ENCODE peak calls at places on chromosomes 4 and X, in four cellular contexts. B, L, Z and Y are unnamed samples.

GRCh38 chr4:67396008-67396407 is 149.3 kb downstream of the CENPC start:
- DNase-seq in B (no peak), L (no peak), Z (no peak), Y (no peak)

GRCh38 chrX:150544222-150544787 is 24.1 kb upstream of the MTM1 start:
- DNase-seq in Z (peak), B (peak), L (peak), Y (no peak)

GRCh38 chr4:118086334-118086733 is 52.0 kb downstream of the NDST3 start:
- DNase-seq in L (no peak), Z (no peak), B (no peak), Y (no peak)

GRCh38 chrX:17860811-17861495 is at the start of gene RAI2:
- DNase-seq in B (peak), L (no peak), Z (no peak), Y (no peak)

GRCh38 chr4:56757270-56757746 is 64.2 kb downstream of the SPINK2 start:
- DNase-seq in Z (no peak), B (no peak), L (peak), Y (no peak)

GRCh38 chr4:181517521-181517920 is 725.7 kb upstream of the TENM3 start:
- DNase-seq in B (no peak), L (no peak), Z (no peak), Y (no peak)

GRCh38 chr4:31023109-31023508 is 302.9 kb downstream of the PCDH7 start:
- DNase-seq in L (no peak), Z (no peak), B (no peak), Y (no peak)

GRCh38 chr4:99078931-99079624 is 9.5 kb downstream of the ADH5 start:
- DNase-seq in L (no peak), Z (no peak), B (no peak), Y (no peak)

GRCh38 chrX:133254666-133255065 is 36.5 kb upstream of the TFDP3 start:
- DNase-seq in B (no peak), L (no peak), Z (peak), Y (no peak)

GRCh38 chr4:29277381-29277780 is 1442.8 kb upstream of the PCDH7 start:
- DNase-seq in L (no peak), B (no peak), Z (no peak), Y (no peak)

GRCh38 chrX:65607070-65607742 is 60.2 kb upstream of the MSN start:
- DNase-seq in B (no peak), L (no peak), Z (no peak), Y (no peak)

GRCh38 chr4:38917481-38918025 is 49.9 kb downstream of the FAM114A1 start:
- DNase-seq in L (no peak), Z (no peak), B (no peak), Y (no peak)

GRCh38 chrX:16462912-16463311 is 187.0 kb upstream of the S100G start:
- DNase-seq in Z (no peak), B (no peak), L (no peak), Y (no peak)

GRCh38 chr4:112172180-112172579 is 26.9 kb downstream of the FAM241A start:
- DNase-seq in Z (no peak), B (no peak), L (no peak), Y (no peak)

GRCh38 chrX:17022205-17022604 is 75.7 kb downstream of the REPS2 start:
- DNase-seq in Z (no peak), L (no peak), B (no peak), Y (no peak)

GRCh38 chr4:38306482-38307071 is 346.4 kb downstream of the PTTG2 start:
- DNase-seq in L (no peak), Z (no peak), B (no peak), Y (no peak)

GRCh38 chr4:4776934-4777333 is 82.5 kb upstream of the MSX1 start:
- DNase-seq in B (no peak), Z (no peak), L (no peak), Y (no peak)

GRCh38 chrX:130110379-130111219 is at the start of gene ELF4:
- DNase-seq in B (peak), Z (no peak), L (peak), Y (no peak)

GRCh38 chr4:175916636-175917351 is 104.7 kb upstream of the GPM6A start:
- DNase-seq in L (no peak), B (no peak), Z (no peak), Y (no peak)

GRCh38 chrX:108439434-108439883 is at the start of gene COL4A5:
- DNase-seq in L (peak), Z (peak), B (peak), Y (peak)

GRCh38 chr4:78904143-78904542 is 35.1 kb downstream of the PAQR3 start:
- DNase-seq in Z (no peak), L (no peak), B (no peak), Y (no peak)

GRCh38 chr4:176690716-176691115 is 102.0 kb downstream of the VEGFC start:
- DNase-seq in L (no peak), Z (no peak), B (no peak), Y (no peak)

GRCh38 chrX:14056201-14056600 is 26.5 kb upstream of the GEMIN8 start:
- DNase-seq in L (no peak), B (no peak), Z (no peak), Y (no peak)
- TF ChIP-seq PHF8 in L (no peak), B (no peak), Z (no peak), Y (no peak)

GRCh38 chr4:40003986-40004385 is 26.3 kb upstream of the PDS5A start:
- DNase-seq in B (peak), L (no peak), Z (no peak), Y (no peak)
- TF ChIP-seq PHF8 in B (no peak), L (no peak), Z (no peak), Y (no peak)

DNA sequence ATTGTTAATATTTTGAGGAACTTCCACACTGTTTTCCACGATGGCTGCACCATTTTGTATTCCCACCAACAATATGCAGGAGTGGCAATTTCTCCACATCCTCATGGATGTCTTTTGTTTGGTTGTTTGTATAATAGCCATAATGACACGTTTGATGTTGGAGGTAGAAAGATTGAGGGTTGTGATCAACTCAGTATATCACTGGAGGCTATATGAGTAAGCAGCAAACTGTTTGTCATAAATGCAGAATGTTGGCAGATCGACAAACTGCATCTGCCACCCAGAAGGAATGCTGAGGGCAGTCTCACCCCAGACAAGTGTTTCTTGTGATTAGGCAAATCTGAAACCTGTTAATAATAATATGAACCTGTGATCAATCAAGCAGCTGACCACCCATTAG is 243.9 kb upstream of the WDFY3 start:
- DNase-seq in L (no peak), Z (no peak), B (no peak), Y (no peak)
- TF ChIP-seq PHF8 in L (no peak), Z (no peak), B (no peak), Y (no peak)

DNA sequence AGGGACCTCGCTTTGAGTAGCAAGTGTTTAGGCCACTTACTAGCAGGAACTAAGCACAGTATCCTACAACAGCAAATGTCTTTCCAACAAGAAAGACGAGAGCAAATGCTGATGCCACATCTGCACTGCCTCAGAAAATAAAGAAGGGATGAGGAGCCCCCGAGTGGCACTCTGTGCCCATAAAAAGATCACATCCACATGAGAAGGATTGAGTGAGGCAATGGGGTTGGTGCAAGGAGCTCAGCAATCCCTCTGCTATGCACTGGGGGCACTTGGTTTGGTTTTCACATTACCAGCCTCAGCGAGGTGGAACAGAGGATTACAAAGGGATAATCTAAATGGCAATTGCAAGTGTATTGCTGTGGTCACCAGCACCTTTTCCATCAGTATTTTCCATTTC is 252.8 kb upstream of the SLC7A11 start:
- DNase-seq in L (peak), Z (peak), B (no peak), Y (peak)
- TF ChIP-seq PHF8 in L (no peak), Z (no peak), B (no peak), Y (no peak)

DNA sequence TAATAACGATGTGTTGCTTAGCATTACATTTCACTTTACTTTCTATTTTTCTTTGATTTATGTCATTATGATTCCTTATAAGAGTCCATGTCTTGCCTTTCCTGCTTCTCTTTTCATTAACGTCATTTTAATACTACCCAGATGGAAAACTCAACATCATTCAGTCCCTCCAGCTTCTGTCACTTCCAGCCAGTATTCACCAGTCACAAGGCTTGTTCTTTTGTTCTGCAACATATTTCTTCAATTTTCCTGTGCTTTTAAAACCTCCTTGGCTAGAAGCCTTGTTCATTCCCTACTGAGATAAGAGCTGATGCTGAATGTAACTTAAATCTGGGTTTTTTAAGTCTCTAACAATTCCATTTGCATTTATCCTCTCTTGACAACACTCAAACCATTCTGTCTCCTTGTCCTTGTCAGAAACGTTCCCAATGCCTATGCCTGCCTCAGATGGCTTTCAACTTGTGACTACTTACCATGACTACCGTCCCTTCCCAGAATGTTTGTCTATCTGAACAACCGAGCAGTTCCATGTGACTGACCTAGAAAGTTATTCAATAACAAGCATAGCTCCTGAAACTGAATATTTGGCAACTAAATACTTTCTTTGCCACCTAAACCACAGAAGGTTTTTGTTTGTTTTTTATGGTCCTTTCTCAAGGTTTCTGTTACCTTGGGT is 682.9 kb upstream of the GALNTL6 start:
- DNase-seq in L (no peak), Z (peak), B (no peak), Y (no peak)
- TF ChIP-seq PHF8 in L (no peak), Z (no peak), B (no peak), Y (no peak)

GRCh38 chr4:8410641-8411271 is 29.8 kb downstream of the ACOX3 start:
- DNase-seq in L (peak), Z (peak), B (peak), Y (peak)

GRCh38 chr4:8411351-8412180 is 29.0 kb downstream of the ACOX3 start:
- DNase-seq in B (no peak), Z (no peak), L (no peak), Y (no peak)

GRCh38 chr4:8410066-8410600 is 30.4 kb downstream of the ACOX3 start:
- DNase-seq in B (no peak), L (no peak), Z (no peak), Y (no peak)

GRCh38 chr4:8412288-8412687 is 28.2 kb downstream of the ACOX3 start:
- DNase-seq in L (no peak), Z (no peak), B (no peak), Y (no peak)

DNA sequence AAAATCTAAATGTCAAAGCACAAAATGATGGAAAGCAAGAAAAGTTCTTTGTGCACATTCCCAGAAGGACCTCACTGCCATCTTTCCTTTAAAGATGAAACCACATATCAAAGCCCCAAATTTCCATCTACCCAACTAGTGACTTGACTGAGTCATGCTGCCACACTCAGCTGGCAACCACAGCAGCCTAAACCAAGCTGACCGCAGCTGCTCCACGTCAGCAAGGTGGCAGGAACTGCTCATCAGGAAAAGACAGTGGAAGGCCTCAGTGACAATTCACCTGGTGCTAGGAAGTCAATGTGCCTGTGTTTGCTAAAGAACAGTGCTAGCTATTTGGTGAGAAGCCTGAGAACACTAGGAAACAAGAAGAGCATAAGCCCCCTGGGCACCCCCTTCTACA is 26.1 kb downstream of the ACOX3 start:
- DNase-seq in B (no peak), Z (no peak), L (no peak), Y (no peak)
- TF ChIP-seq PHF8 in B (no peak), Z (no peak), L (no peak), Y (no peak)

DNA sequence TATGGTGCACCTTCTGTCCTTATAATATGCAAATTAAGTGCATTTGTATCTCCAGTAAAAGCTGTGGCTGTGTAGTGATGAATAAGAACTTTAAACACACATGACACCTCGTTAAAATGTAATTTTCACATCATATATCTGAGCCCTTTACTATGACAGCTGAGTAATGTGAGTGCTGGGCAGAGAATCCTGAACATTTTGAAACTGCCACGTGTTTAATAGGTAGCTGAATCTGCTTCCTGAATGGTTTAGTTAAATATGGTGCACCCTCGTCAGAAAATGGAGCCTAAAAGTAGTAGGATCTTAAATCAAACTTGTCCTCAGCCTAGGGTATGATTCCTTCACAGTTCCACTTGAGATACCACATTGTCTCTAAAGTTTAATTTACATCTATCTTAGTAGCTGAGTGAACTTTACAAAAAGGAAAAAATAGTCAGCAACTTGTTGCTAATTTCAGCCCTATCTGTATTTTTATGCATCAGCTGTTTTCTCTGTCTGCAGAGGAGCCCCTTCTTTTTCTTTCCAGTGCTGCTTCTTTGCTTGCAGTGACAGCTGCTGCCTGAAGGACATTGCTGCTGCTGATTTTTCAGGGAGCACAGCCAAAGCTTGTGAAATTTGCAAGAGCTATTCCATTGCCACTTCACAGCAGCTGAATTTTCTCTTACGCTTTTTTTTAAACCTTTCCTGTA is 541.0 kb downstream of the ADGRL3 start:
- DNase-seq in B (no peak), Z (no peak), L (no peak), Y (no peak)
- TF ChIP-seq PHF8 in B (no peak), Z (no peak), L (no peak), Y (no peak)

DNA sequence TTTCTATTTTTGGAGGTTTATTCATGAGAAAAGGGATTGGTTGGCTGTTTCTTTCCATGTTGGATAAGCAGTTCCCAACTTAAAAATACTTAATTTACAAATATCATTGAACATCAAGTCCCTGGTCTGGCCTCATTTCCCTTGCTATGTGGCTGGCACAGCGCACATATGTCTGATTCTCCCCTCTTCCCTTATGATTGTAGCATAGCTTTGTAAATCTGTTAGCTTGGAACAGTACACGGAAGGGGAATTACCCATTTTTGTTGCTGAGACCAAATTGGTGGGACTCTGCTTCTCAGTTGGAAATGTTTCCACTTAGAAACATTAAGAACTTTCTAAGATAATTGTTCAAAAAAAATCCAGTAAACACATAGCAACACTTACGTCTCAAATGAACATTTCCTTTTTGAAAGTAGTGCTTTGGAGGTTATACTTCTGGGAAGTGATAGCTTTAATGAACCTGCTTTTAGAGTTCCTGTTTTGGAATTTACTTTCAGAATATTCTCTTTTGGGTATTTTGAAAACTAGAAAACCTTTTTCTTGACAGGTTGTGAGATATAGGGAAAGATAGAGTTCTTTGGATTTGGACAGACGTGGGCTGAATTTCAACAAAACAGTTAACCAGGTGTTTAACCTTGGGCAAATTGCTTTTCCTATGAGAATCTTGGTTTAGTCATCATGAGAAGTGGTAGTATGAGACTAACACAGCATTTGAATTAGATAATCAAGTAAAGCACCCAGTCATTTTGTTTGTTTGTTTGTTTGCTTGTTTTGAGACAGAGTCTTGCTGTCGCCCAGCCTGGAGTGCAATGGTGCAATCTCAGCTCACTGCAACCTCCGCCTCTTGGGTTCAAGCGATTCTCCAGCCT is 47.3 kb downstream of the STIM2 start:
- DNase-seq in Z (no peak), B (no peak), L (no peak), Y (no peak)
- TF ChIP-seq PHF8 in Z (no peak), B (no peak), L (no peak), Y (no peak)

DNA sequence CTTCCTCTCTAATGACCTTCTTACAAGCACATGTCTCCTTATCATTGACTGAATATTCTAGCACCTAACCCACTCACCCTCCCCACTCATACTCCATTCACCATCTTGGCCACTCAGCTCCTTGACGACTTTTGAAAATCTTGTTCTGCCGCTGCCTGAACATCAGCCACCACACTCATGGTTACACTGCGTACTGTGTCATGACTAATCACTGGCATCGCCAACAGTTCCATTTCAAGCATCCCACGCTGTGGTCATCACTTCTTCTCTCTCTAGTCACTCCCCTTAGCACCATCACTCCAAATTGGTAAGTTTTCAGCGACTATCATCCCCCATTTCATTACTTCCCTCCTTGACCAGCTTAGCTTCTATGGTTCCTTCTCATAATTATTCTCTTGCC is 352.8 kb downstream of the MAPK10 start:
- DNase-seq in L (no peak), Z (no peak), B (no peak), Y (no peak)
- TF ChIP-seq PHF8 in L (no peak), Z (no peak), B (no peak), Y (no peak)

GRCh38 chr4:3252831-3253641 is 4.1 kb downstream of the MSANTD1 start:
- DNase-seq in B (no peak), L (no peak), Z (no peak), Y (no peak)
- TF ChIP-seq PHF8 in B (no peak), L (no peak), Z (no peak), Y (no peak)